ENCODE peak calls at places on chromosomes 13 and 19, in nine cellular contexts. W, E, Y, G, A, X, U, I and H are unnamed samples.
A peak's percentile ranks its signal among the peaks of the same experiment; 100 is the strongest.

GRCh38 chr19:33214621-33215020 is 11.0 kb downstream of the SLC7A10 start:
- DNase-seq in A (peak; percentile 36), E (peak; percentile 55), Y (no peak), W (peak; percentile 19), G (peak; percentile 81), I (peak; percentile 35), U (peak; percentile 37), X (no peak), H (no peak)

GRCh38 chr19:52170863-52171320 is 529 bp downstream of the ZNF836 start:
- DNase-seq in A (no peak), E (peak; percentile 31), I (no peak), Y (no peak), G (peak; percentile 7), W (no peak), X (no peak), U (peak; percentile 20), H (peak; percentile 18)

GRCh38 chr13:50124536-50125305 is 109.5 kb downstream of the KCNRG start:
- DNase-seq in W (peak; percentile 97), E (peak; percentile 98), G (no peak), X (peak; percentile 97), Y (peak; percentile 69), A (peak; percentile 61), I (peak; percentile 56), U (peak; percentile 72), H (no peak)

GRCh38 chr13:112748947-112749346 is 59.1 kb downstream of the ATP11A start:
- DNase-seq in X (no peak), W (peak; percentile 13), I (no peak), E (no peak), A (no peak), G (no peak), Y (no peak), U (no peak), H (no peak)

GRCh38 chr13:52975969-52976368 is 52.6 kb upstream of the OLFM4 start:
- DNase-seq in G (no peak), I (no peak), E (no peak), X (no peak), A (no peak), U (no peak), W (no peak), Y (no peak), H (no peak)

GRCh38 chr19:47661571-47661970 is 51.7 kb upstream of the EHD2 start:
- DNase-seq in X (no peak), G (no peak), U (no peak), E (no peak), Y (no peak), A (peak; percentile 16), I (no peak), W (no peak), H (no peak)

GRCh38 chr13:57353831-57354230 is 186.8 kb downstream of the PRR20E start:
- DNase-seq in W (no peak), Y (no peak), A (no peak), X (no peak), G (no peak), U (no peak), E (no peak), I (no peak), H (no peak)

GRCh38 chr19:35248310-35249145 is at the start of gene LSR:
- DNase-seq in U (no peak), A (no peak), G (peak; percentile 94), E (peak; percentile 95), I (no peak), Y (no peak), X (peak; percentile 89), W (no peak), H (peak; percentile 69)

GRCh38 chr13:102597029-102598015 is 536 bp downstream of the TPP2 start:
- DNase-seq in A (peak; percentile 23), U (peak; percentile 17), Y (no peak), E (peak; percentile 34), W (peak; percentile 60), X (peak; percentile 25), I (peak; percentile 52), G (peak; percentile 33), H (peak; percentile 40)

GRCh38 chr13:110716235-110716505 is 2.7 kb downstream of the ING1 start:
- DNase-seq in E (peak; percentile 64), Y (no peak), W (peak; percentile 10), G (no peak), I (no peak), U (no peak), X (no peak), A (peak; percentile 40), H (no peak)

GRCh38 chr19:39052243-39052746 is 19.9 kb upstream of the FBXO27 start:
- DNase-seq in E (peak; percentile 68), X (peak; percentile 46), Y (no peak), G (peak; percentile 83), A (peak; percentile 66), I (peak; percentile 58), W (peak; percentile 49), U (peak; percentile 56), H (peak; percentile 56)

GRCh38 chr13:80341098-80341701 is at the start of gene SPRY2:
- DNase-seq in E (peak; percentile 97), W (peak; percentile 97), X (peak; percentile 65), Y (peak; percentile 70), A (peak; percentile 98), G (peak; percentile 77), I (peak; percentile 96), U (peak; percentile 86), H (peak; percentile 54)

DNA sequence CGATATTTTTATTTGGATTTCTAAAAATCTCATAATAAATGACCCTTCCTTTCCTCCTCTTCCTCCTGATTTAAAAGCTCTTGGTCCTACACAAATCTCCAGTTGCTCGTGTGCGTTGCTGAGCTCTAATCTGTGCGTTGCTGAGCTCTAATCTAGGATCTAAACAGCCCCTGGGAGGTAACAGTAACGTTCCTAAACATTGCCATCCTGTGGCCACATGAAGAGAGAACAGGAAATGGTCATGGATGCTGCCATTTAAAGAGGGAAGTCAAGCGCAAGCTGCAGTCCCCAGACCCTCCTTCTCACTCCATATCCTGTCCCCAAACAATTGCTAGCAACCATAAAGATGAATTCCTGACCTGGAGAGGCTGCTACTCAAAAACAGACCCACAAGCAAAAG is 170.8 kb downstream of the NUFIP1 start:
- DNase-seq in A (peak; percentile 51), E (peak; percentile 44), G (peak; percentile 46), I (peak; percentile 43), X (no peak), Y (no peak), W (no peak), U (no peak), H (no peak)
- TF ChIP-seq CTCF in A (no peak), E (peak; percentile 45), G (peak; percentile 53), I (peak; percentile 29), X (peak; percentile 17), Y (no peak), W (peak; percentile 8), U (peak; percentile 52), H (no peak)

GRCh38 chr13:28918030-28918429 is 97.9 kb downstream of the MTUS2 start:
- DNase-seq in I (no peak), Y (no peak), W (no peak), G (no peak), A (no peak), X (no peak), U (no peak), E (no peak), H (no peak)
- TF ChIP-seq CTCF in I (no peak), Y (no peak), W (no peak), G (no peak), A (no peak), X (no peak), U (no peak), E (no peak), H (no peak)

GRCh38 chr19:23095406-23095805 is 21.4 kb upstream of the ZNF730 start:
- DNase-seq in E (no peak), W (no peak), A (peak; percentile 8), I (no peak), X (no peak), U (no peak), G (no peak), Y (no peak), H (no peak)

GRCh38 chr19:23099966-23100365 is 16.9 kb upstream of the ZNF730 start:
- DNase-seq in Y (no peak), U (no peak), I (no peak), G (no peak), E (no peak), W (no peak), X (no peak), A (no peak), H (no peak)

GRCh38 chr19:23098988-23099387 is 17.8 kb upstream of the ZNF730 start:
- DNase-seq in X (no peak), W (peak; percentile 19), Y (no peak), G (no peak), A (no peak), I (no peak), E (no peak), U (no peak), H (no peak)

GRCh38 chr19:23101241-23101640 is 15.6 kb upstream of the ZNF730 start:
- DNase-seq in G (no peak), U (no peak), Y (no peak), X (no peak), I (no peak), A (no peak), W (peak; percentile 26), E (no peak), H (no peak)

DNA sequence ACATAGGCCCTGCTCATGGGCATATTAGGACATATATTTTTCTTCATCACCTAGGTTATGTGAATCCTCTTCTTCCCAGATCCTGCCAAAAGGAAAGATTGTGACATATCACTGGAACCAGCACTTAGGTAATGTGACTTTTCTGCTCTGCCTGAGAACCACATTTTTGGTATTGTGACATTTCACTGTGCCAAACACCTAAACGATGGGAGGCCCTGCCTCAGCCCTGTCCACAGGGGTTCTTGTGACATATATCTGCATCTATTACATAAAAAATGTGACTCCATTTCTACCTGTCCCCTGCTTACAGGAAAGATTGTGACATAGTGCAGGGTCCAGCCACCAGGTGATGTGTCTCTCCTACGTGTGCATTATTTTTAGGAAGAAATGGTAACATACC is 18.5 kb upstream of the ZNF730 start:
- DNase-seq in Y (no peak), I (no peak), W (no peak), X (no peak), E (no peak), G (no peak), U (no peak), A (no peak), H (no peak)
- TF ChIP-seq CTCF in Y (no peak), I (no peak), W (no peak), X (no peak), E (no peak), G (no peak), U (no peak), A (no peak), H (no peak)

GRCh38 chr19:50882188-50882587 is 8.9 kb downstream of the KLK2 start:
- DNase-seq in W (no peak), Y (no peak), X (no peak), A (no peak), G (no peak), U (no peak), I (no peak), E (no peak), H (no peak)
- TF ChIP-seq CTCF in W (no peak), Y (no peak), X (no peak), A (no peak), G (no peak), U (no peak), I (no peak), E (no peak), H (no peak)

GRCh38 chr19:3671680-3672574 is 28.3 kb downstream of the PIP5K1C start:
- DNase-seq in I (peak; percentile 20), A (peak; percentile 52), Y (no peak), E (no peak), G (no peak), U (no peak), X (no peak), W (peak; percentile 42), H (no peak)
- TF ChIP-seq CTCF in I (peak; percentile 28), A (peak; percentile 11), Y (peak; percentile 40), E (no peak), G (peak; percentile 3), U (no peak), X (no peak), W (no peak), H (no peak)